ENCODE peak calls at places on chromosomes 3 and 15, in seven cellular contexts. N is Panc1, O is GM12878, C is HL-60, S is SK-N-SH, X is K562, D is HepG2. A is an unnamed sample.

GRCh38 chr3:46368569-46368968 is 2.2 kb upstream of the CCR5 start:
- DNase-seq in N (no peak), O (peak; percentile 70), C (peak; percentile 95), S (peak; percentile 14), X (no peak), D (no peak), A (peak; percentile 77)

GRCh38 chr15:76169013-76169412 is 109.2 kb downstream of the TMEM266 start:
- DNase-seq in N (no peak), O (no peak), C (peak; percentile 57), S (no peak), X (peak; percentile 62), D (no peak), A (peak; percentile 64)

GRCh38 chr3:58167431-58168351 is 43.1 kb downstream of the DNASE1L3 start:
- DNase-seq in N (no peak), O (no peak), C (peak; percentile 49), S (peak; percentile 79), X (peak; percentile 75), D (no peak), A (peak; percentile 74)

GRCh38 chr15:29490747-29491471 is 221.3 kb upstream of the NSMCE3 start:
- DNase-seq in N (no peak), O (no peak), C (no peak), S (no peak), X (no peak), D (no peak), A (no peak)

GRCh38 chr15:36156855-36157521 is 422.4 kb upstream of the CDIN1 start:
- DNase-seq in N (no peak), O (no peak), C (no peak), S (no peak), X (no peak), D (peak; percentile 23), A (no peak)

GRCh38 chr15:40809051-40809450 is 1.8 kb upstream of the DNAJC17 start:
- DNase-seq in N (no peak), O (no peak), C (no peak), S (no peak), X (no peak), D (no peak), A (no peak)

GRCh38 chr15:50685191-50685975 is 1.2 kb downstream of the TRPM7 start:
- DNase-seq in N (no peak), O (no peak), C (no peak), S (peak; percentile 15), X (no peak), D (no peak), A (peak; percentile 20)

GRCh38 chr15:43102181-43102580 is 3.7 kb downstream of the UBR1 start:
- DNase-seq in N (no peak), O (no peak), C (no peak), S (no peak), X (no peak), D (no peak), A (no peak)

GRCh38 chr3:165746874-165747273 is 90.3 kb downstream of the BCHE start:
- DNase-seq in N (no peak), O (no peak), C (no peak), S (no peak), X (no peak), D (no peak), A (no peak)
- TF ChIP-seq REST in N (no peak), O (no peak), C (no peak), S (no peak), X (no peak), D (no peak), A (no peak)

DNA sequence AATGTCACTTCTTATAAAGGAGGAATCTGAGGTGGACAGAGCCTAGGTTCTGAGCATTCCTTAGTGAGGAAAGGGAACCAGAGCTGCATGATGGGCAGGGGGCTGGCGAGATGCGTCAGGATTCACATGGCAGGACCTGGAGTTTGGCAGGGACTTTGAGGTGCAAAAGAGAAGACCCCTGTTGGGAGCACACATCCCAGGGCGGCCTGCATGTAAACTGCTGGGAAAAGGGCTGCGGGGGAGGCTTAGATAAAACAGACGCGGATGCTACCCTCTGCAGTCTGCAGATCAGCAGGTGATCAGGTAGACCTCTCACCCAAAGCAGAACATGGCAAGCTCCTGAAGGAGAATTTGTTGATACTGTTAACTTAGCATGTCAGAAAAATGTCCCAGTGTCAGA is 168.4 kb downstream of the VGLL4 start:
- DNase-seq in N (no peak), O (no peak), C (no peak), S (no peak), X (no peak), D (no peak), A (peak; percentile 34)
- TF ChIP-seq REST in N (no peak), O (no peak), C (no peak), S (no peak), X (no peak), D (no peak), A (no peak)

GRCh38 chr3:158718490-158719170 is 13.6 kb downstream of the RARRES1 start:
- DNase-seq in N (no peak), O (no peak), C (no peak), S (no peak), X (no peak), D (no peak), A (no peak)
- TF ChIP-seq REST in N (no peak), O (no peak), C (no peak), S (no peak), X (no peak), D (no peak), A (no peak)

GRCh38 chr15:73951044-73951561 is 24.8 kb downstream of the LOXL1 start:
- DNase-seq in N (no peak), O (no peak), C (peak; percentile 75), S (peak; percentile 96), X (peak; percentile 89), D (peak; percentile 83), A (peak; percentile 96)
- TF ChIP-seq REST in N (no peak), O (no peak), C (no peak), S (peak; percentile 74), X (peak; percentile 51), D (peak; percentile 35), A (no peak)

GRCh38 chr3:186782542-186783069 is 771 bp upstream of the EIF4A2 start:
- DNase-seq in N (no peak), O (no peak), C (no peak), S (peak; percentile 8), X (no peak), D (peak; percentile 30), A (no peak)
- TF ChIP-seq REST in N (no peak), O (no peak), C (no peak), S (no peak), X (no peak), D (no peak), A (no peak)

GRCh38 chr3:169350228-169350627 is 313.3 kb downstream of the MECOM start:
- DNase-seq in N (no peak), O (no peak), C (no peak), S (no peak), X (no peak), D (no peak), A (no peak)
- TF ChIP-seq REST in N (no peak), O (no peak), C (no peak), S (no peak), X (no peak), D (no peak), A (no peak)

GRCh38 chr3:193773266-193774183 is 180.5 kb downstream of the OPA1 start:
- DNase-seq in N (no peak), O (no peak), C (no peak), S (no peak), X (no peak), D (no peak), A (no peak)
- TF ChIP-seq REST in N (no peak), O (no peak), C (no peak), S (no peak), X (no peak), D (no peak), A (no peak)

DNA sequence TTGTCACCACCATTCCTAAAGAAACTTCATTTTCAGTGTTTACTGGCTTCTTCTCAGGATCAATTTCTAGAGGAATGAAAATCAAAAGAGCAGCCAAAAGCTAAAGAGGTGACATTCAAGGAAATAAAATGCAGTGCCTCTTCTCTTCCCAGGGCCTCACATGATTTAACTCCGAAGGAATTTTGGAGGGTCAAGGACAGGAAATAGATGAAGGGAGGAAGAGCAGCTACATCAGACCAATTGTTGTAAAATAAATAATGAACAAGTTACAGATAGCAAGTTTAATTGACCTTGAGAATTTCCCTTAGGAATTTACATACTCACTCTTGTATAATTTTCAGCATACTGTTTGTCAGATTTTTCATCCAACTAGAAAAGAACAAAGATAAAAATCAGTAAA is 78.1 kb downstream of the LRRFIP2 start:
- DNase-seq in N (no peak), O (no peak), C (no peak), S (no peak), X (no peak), D (peak; percentile 73), A (peak; percentile 50)
- TF ChIP-seq REST in N (no peak), O (no peak), C (no peak), S (no peak), X (no peak), D (no peak), A (no peak)

GRCh38 chr15:33737687-33738606 is 230.3 kb upstream of the CHRM5 start:
- DNase-seq in N (peak; percentile 33), O (no peak), C (peak; percentile 25), S (peak; percentile 71), X (peak; percentile 59), D (peak; percentile 25), A (peak; percentile 81)
- TF ChIP-seq REST in N (no peak), O (no peak), C (no peak), S (no peak), X (no peak), D (no peak), A (no peak)